ENCODE peak calls at places on chromosomes 12 and 14, in seven cellular contexts. F is fibroblast of lung, A is DND-41, W is body of pancreas, L is cardiac fibroblast, J is AG10803, Y is colonic mucosa. H is an unnamed sample.

GRCh38 chr12:2877959-2878732 is 1.1 kb downstream of the RHNO1 start:
- DNase-seq in F (peak), A (no peak), W (peak), L (peak), J (peak), Y (no peak), H (peak)

GRCh38 chr14:52314521-52315354 is 626 bp downstream of the PTGER2 start:
- DNase-seq in F (no peak), A (peak), W (peak), L (peak), J (peak), Y (peak), H (no peak)

GRCh38 chr12:96489392-96490056 is at the start of gene CFAP54:
- DNase-seq in F (peak), A (peak), W (peak), L (peak), J (peak), Y (peak), H (peak)

GRCh38 chr14:68632591-68632895 is 160.3 kb downstream of the ZFP36L1 start:
- DNase-seq in F (no peak), A (no peak), W (no peak), L (no peak), J (no peak), Y (no peak), H (no peak)

GRCh38 chr12:89663577-89664357 is 44.9 kb downstream of the ATP2B1 start:
- DNase-seq in F (peak), A (no peak), W (no peak), L (peak), J (peak), Y (no peak), H (peak)

GRCh38 chr12:132851465-132851864 is 22.8 kb upstream of the GOLGA3 start:
- DNase-seq in F (no peak), A (no peak), W (no peak), L (no peak), J (no peak), Y (no peak), H (no peak)

GRCh38 chr12:50086148-50086547 is 1.0 kb downstream of the SMARCD1 start:
- DNase-seq in F (no peak), A (no peak), W (no peak), L (no peak), J (no peak), Y (no peak), H (peak)

GRCh38 chr12:70074510-70074909 is 168.7 kb upstream of the CNOT2 start:
- DNase-seq in F (no peak), A (no peak), W (no peak), L (no peak), J (no peak), Y (no peak), H (no peak)

GRCh38 chr12:50322196-50322595 is 38.9 kb upstream of the LIMA1 start:
- DNase-seq in F (no peak), A (no peak), W (no peak), L (no peak), J (no peak), Y (peak), H (no peak)

GRCh38 chr12:122081108-122081696 is 2.6 kb downstream of the MLXIP start:
- DNase-seq in F (peak), A (no peak), W (peak), L (peak), J (peak), Y (peak), H (no peak)

GRCh38 chr14:93073833-93074769 is 41.6 kb downstream of the ITPK1 start:
- DNase-seq in F (peak), A (no peak), W (peak), L (peak), J (peak), Y (no peak), H (peak)

GRCh38 chr14:94548999-94549985 is 11.9 kb upstream of the SERPINA4 start:
- DNase-seq in F (peak), A (peak), W (peak), L (peak), J (peak), Y (peak), H (peak)

GRCh38 chr12:19642305-19642704 is 203.0 kb downstream of the AEBP2 start:
- DNase-seq in F (no peak), A (no peak), W (no peak), L (no peak), J (no peak), Y (no peak), H (no peak)

GRCh38 chr12:122950276-122950675 is 16.0 kb downstream of the ABCB9 start:
- DNase-seq in F (no peak), A (no peak), W (no peak), L (no peak), J (no peak), Y (no peak), H (no peak)

GRCh38 chr14:103246089-103246488 is 87.9 kb upstream of the EIF5 start:
- DNase-seq in F (no peak), A (no peak), W (no peak), L (no peak), J (no peak), Y (no peak), H (no peak)

GRCh38 chr14:52922059-52922458 is 28.8 kb downstream of the FERMT2 start:
- DNase-seq in F (no peak), A (no peak), W (no peak), L (no peak), J (no peak), Y (no peak), H (no peak)

GRCh38 chr14:92531151-92531873 is 17.7 kb downstream of the RIN3 start:
- DNase-seq in F (no peak), A (peak), W (peak), L (no peak), J (no peak), Y (no peak), H (no peak)

GRCh38 chr14:56341766-56342418 is 223.7 kb downstream of the PELI2 start:
- DNase-seq in F (peak), A (no peak), W (no peak), L (peak), J (peak), Y (no peak), H (no peak)

GRCh38 chr14:73526036-73526984 is 10.6 kb upstream of the ACOT1 start:
- DNase-seq in F (no peak), A (no peak), W (peak), L (no peak), J (peak), Y (no peak), H (no peak)

GRCh38 chr12:89856431-89856830 is 147.8 kb upstream of the ATP2B1 start:
- DNase-seq in F (peak), A (no peak), W (no peak), L (peak), J (peak), Y (no peak), H (peak)

GRCh38 chr14:101584049-101584859 is 23.0 kb downstream of the DIO3 start:
- DNase-seq in F (no peak), A (no peak), W (no peak), L (no peak), J (peak), Y (no peak), H (no peak)

GRCh38 chr12:130764475-130765185 is 48.5 kb upstream of the RIMBP2 start:
- DNase-seq in F (peak), A (no peak), W (no peak), L (peak), J (peak), Y (no peak), H (peak)

GRCh38 chr12:131609762-131610161 is 101.1 kb upstream of the SFSWAP start:
- DNase-seq in F (no peak), A (no peak), W (no peak), L (no peak), J (no peak), Y (no peak), H (no peak)

GRCh38 chr14:92310776-92311375 is 12.1 kb upstream of the SLC24A4 start:
- DNase-seq in F (peak), A (no peak), W (no peak), L (no peak), J (no peak), Y (no peak), H (no peak)

GRCh38 chr12:29405561-29405960 is 24.6 kb upstream of the ERGIC2 start:
- DNase-seq in F (no peak), A (no peak), W (no peak), L (no peak), J (no peak), Y (no peak), H (no peak)

GRCh38 chr12:49936895-49937294 is 13.6 kb upstream of the AQP2 start:
- DNase-seq in F (no peak), A (no peak), W (no peak), L (no peak), J (peak), Y (no peak), H (no peak)

GRCh38 chr14:87916103-87916885 is 76.7 kb downstream of the GALC start:
- DNase-seq in F (no peak), A (no peak), W (no peak), L (no peak), J (no peak), Y (no peak), H (no peak)

GRCh38 chr14:67228325-67228984 is 12.8 kb upstream of the PALS1 start:
- DNase-seq in F (no peak), A (no peak), W (no peak), L (peak), J (peak), Y (no peak), H (no peak)

GRCh38 chr12:95368931-95369330 is 105.0 kb upstream of the METAP2 start:
- DNase-seq in F (no peak), A (no peak), W (no peak), L (no peak), J (peak), Y (no peak), H (no peak)

GRCh38 chr12:57836442-57837375 is 9.8 kb downstream of the CTDSP2 start:
- DNase-seq in F (peak), A (peak), W (peak), L (peak), J (peak), Y (peak), H (peak)

GRCh38 chr12:131509706-131510105 is 201.2 kb upstream of the SFSWAP start:
- DNase-seq in F (no peak), A (no peak), W (no peak), L (no peak), J (no peak), Y (no peak), H (no peak)

GRCh38 chr14:32050839-32051238 is 26.3 kb upstream of the ARHGAP5 start:
- DNase-seq in F (no peak), A (no peak), W (no peak), L (no peak), J (no peak), Y (no peak), H (no peak)

GRCh38 chr14:77988966-77989365 is 181.2 kb upstream of the NRXN3 start:
- DNase-seq in F (peak), A (no peak), W (no peak), L (peak), J (peak), Y (no peak), H (no peak)

DNA sequence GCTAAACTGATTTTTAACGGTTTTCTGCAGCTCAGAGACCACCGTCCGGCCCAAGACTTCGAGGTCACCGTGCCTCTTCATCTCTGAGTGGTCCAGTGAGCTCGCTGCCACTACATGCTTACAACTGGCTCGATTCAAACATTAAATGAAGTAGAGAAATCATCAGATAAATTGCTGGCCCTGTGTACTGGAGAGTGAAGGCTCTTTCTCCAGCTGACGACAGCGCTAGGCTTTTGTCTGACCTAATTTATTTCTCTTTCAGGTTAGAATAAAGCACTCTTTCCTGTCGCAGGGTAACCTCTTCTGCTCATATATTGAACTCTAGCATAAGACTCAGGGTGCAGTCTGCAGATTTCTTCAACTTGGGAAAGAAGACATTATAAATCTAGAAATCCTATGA is 6.4 kb downstream of the BCL11B start:
- DNase-seq in F (no peak), A (no peak), W (no peak), L (no peak), J (no peak), Y (no peak), H (no peak)
- TF ChIP-seq CTCF in F (no peak), A (no peak), W (no peak), L (no peak), J (no peak), Y (no peak), H (no peak)

GRCh38 chr12:8996682-8997405 is 7.5 kb downstream of the KLRG1 start:
- DNase-seq in F (peak), A (no peak), W (no peak), L (peak), J (peak), Y (no peak), H (no peak)

GRCh38 chr12:8991371-8992085 is 2.2 kb downstream of the KLRG1 start:
- DNase-seq in F (no peak), A (no peak), W (no peak), L (no peak), J (no peak), Y (no peak), H (no peak)

GRCh38 chr12:8992086-8992409 is 2.7 kb downstream of the KLRG1 start:
- DNase-seq in F (no peak), A (no peak), W (no peak), L (no peak), J (no peak), Y (no peak), H (no peak)

GRCh38 chr12:8995021-8995775 is 5.9 kb downstream of the KLRG1 start:
- DNase-seq in F (no peak), A (no peak), W (no peak), L (no peak), J (no peak), Y (no peak), H (no peak)

GRCh38 chr12:8993827-8994226 is 4.5 kb downstream of the KLRG1 start:
- DNase-seq in F (no peak), A (no peak), W (no peak), L (no peak), J (no peak), Y (no peak), H (no peak)
- H3K4me3 ChIP-seq in F (no peak), A (no peak), W (no peak), L (no peak), J (no peak), Y (no peak), H (no peak)

GRCh38 chr14:105481886-105482454 is 4.7 kb upstream of the CRIP1 start:
- DNase-seq in F (peak), A (peak), W (peak), L (peak), J (peak), Y (peak), H (peak)
- TF ChIP-seq CTCF in F (peak), A (peak), W (peak), L (peak), J (peak), Y (no peak), H (peak)

DNA sequence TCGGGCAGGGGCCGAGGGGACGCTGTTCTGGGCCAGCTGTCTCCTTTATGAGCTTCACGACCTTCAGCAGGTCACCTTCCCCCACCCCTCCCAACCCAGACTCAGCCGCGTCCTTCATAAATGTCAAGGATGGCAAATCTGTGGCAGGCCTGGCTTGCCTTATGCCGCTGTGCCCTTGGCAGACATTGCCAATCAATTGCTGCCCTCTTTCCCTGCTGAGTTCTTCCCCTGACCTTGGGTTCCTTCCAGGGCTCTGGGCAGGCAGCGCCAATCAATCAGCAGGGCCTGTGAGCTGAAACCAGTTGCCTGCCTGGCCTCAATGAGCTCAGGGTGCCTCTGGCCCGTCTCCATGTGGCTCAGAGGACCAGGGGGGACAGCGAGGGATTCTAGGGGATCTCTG is 7.7 kb downstream of the FAM222A start:
- DNase-seq in F (no peak), A (no peak), W (peak), L (no peak), J (no peak), Y (no peak), H (no peak)
- H3K4me3 ChIP-seq in F (no peak), A (no peak), W (no peak), L (no peak), J (no peak), Y (no peak), H (no peak)

DNA sequence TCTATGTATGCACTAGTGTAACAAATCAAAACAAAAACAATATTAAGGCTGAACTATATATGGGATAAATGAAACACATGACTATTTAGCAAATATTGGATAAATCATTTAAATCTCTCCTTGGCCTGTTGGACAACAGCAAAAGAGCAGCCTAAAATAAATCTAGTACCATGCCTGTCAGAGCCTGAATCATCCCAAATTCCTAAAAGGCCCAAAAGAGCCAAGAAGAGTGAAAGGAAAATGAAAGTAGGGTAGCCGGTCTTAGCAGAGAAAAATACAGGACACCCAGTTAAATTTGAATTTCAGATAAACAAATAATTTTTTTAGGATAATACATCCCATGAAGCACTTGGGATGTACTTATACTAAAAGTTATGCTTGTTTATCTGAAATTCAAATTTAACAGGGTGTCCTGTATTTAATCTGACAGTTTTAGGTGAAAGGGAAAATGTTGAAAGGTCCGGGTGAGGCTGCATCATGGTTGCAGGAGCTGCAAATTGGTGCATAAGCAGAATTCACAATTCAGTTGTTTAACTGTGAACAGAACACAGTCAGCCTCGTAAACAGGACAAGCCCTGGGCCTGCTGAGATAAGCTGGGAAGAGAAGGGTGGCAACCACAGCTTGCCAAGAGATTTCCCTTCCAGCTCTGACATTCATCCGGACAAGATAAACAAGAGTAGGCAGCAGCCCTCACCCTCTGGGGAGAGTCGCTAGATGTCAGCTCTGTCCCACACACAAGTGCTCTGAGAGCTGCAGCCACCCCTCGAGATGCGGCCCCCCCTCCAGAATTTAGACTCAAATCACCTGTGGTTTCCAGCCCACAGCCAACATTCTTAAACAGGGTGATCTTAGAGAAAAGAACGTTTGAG is 30.3 kb downstream of the DMAC2L start:
- DNase-seq in F (peak), A (peak), W (peak), L (peak), J (peak), Y (peak), H (no peak)
- TF ChIP-seq CTCF in F (peak), A (no peak), W (peak), L (peak), J (peak), Y (no peak), H (no peak)

GRCh38 chr14:34018564-34019244 is 67.8 kb upstream of the EGLN3 start:
- DNase-seq in F (no peak), A (peak), W (no peak), L (peak), J (no peak), Y (no peak), H (no peak)
- H3K4me3 ChIP-seq in F (no peak), A (peak), W (no peak), L (no peak), J (peak), Y (no peak), H (no peak)